ENCODE peak calls at places on chromosomes 7 and 10, in five cellular contexts. R is NCI-H2171 treated with DMSO at 0.1 percent for 48 hours; O is hippocampal formation; I is CD4-positive, alpha-beta memory T cell; E is RWPE1. U is an unnamed sample.

GRCh38 chr7:134432296-134433152 is 26.4 kb downstream of the AKR1B1 start:
- DNase-seq in R (peak; percentile 90), O (peak; percentile 84), I (peak; percentile 70), E (peak; percentile 89), U (peak; percentile 96)

GRCh38 chr10:112763916-112764520 is 186.0 kb upstream of the TCF7L2 start:
- DNase-seq in R (no peak), O (no peak), I (no peak), E (no peak), U (no peak)

GRCh38 chr7:135321556-135321955 is 87.9 kb downstream of the STRA8 start:
- DNase-seq in R (peak; percentile 8), O (peak; percentile 9), I (no peak), E (peak; percentile 36), U (no peak)

GRCh38 chr10:93804200-93804599 is 46.5 kb downstream of the LGI1 start:
- DNase-seq in R (no peak), O (no peak), I (no peak), E (no peak), U (no peak)

GRCh38 chr10:61786728-61787127 is 114.8 kb upstream of the ARID5B start:
- DNase-seq in R (no peak), O (no peak), I (no peak), E (peak; percentile 68), U (no peak)

GRCh38 chr10:11782793-11783557 is 40.2 kb upstream of the PROSER2 start:
- DNase-seq in R (peak; percentile 40), O (peak; percentile 10), I (no peak), E (peak; percentile 70), U (peak; percentile 21)

GRCh38 chr7:31744294-31744874 is 57.4 kb downstream of the PPP1R17 start:
- DNase-seq in R (peak; percentile 84), O (peak; percentile 70), I (no peak), E (peak; percentile 57), U (peak; percentile 82)

GRCh38 chr7:133056370-133057238 is 25.3 kb downstream of the CHCHD3 start:
- DNase-seq in R (peak; percentile 62), O (no peak), I (no peak), E (no peak), U (peak; percentile 16)

GRCh38 chr10:121910673-121911420 is 17.0 kb downstream of the ATE1 start:
- DNase-seq in R (no peak), O (peak; percentile 71), I (no peak), E (no peak), U (no peak)

GRCh38 chr7:124459101-124460052 is 306.2 kb downstream of the GPR37 start:
- DNase-seq in R (no peak), O (peak; percentile 15), I (no peak), E (no peak), U (no peak)

GRCh38 chr7:102463841-102464576 is 654 bp downstream of the ALKBH4 start:
- DNase-seq in R (no peak), O (no peak), I (no peak), E (no peak), U (no peak)

U was measured in NCI-H1092 treated with DMSO at 0.1 percent for 48 hours.